ENCODE peak calls at places on chromosomes 2 and 18, in seven cellular contexts. K, M, L, Z, W, O and Q are unnamed samples.

GRCh38 chr2:18799397-18799796 is 210.0 kb upstream of the NT5C1B start:
- DNase-seq in W (no peak), L (no peak), K (no peak), Z (no peak), M (no peak), O (no peak), Q (no peak)

GRCh38 chr2:219701847-219702634 is 74.6 kb downstream of the SLC4A3 start:
- DNase-seq in O (no peak), L (no peak), K (peak; percentile 21), Z (no peak), W (no peak), M (no peak), Q (no peak)

GRCh38 chr2:172046080-172046678 is 39.1 kb upstream of the DLX1 start:
- DNase-seq in W (no peak), Z (no peak), L (no peak), M (no peak), K (peak; percentile 11), O (no peak), Q (no peak)

GRCh38 chr2:205024822-205025518 is 479.7 kb downstream of the PARD3B start:
- DNase-seq in M (no peak), O (no peak), L (no peak), Z (no peak), W (no peak), K (peak; percentile 86), Q (no peak)

GRCh38 chr2:38619458-38620164 is 16.9 kb upstream of the HNRNPLL start:
- DNase-seq in O (no peak), W (no peak), Z (no peak), M (no peak), L (no peak), K (no peak), Q (no peak)

GRCh38 chr2:112474844-112475486 is 7.0 kb upstream of the TTL start:
- DNase-seq in Z (no peak), K (no peak), L (no peak), M (no peak), O (no peak), W (no peak), Q (no peak)

GRCh38 chr2:149236413-149236812 is 94.0 kb upstream of the LYPD6 start:
- DNase-seq in W (no peak), Z (no peak), O (no peak), K (no peak), L (no peak), M (no peak), Q (no peak)

GRCh38 chr2:50769416-50769815 is 262.5 kb downstream of the NRXN1 start:
- DNase-seq in O (no peak), L (peak; percentile 29), Z (no peak), K (no peak), M (peak; percentile 100), W (no peak), Q (no peak)

GRCh38 chr2:20288941-20289340 is 61.7 kb downstream of the PUM2 start:
- DNase-seq in Z (no peak), L (no peak), M (no peak), W (no peak), O (no peak), K (peak; percentile 20), Q (no peak)

GRCh38 chr2:66684289-66684688 is 249.4 kb downstream of the MEIS1 start:
- DNase-seq in K (no peak), O (no peak), W (no peak), M (no peak), Z (no peak), L (no peak), Q (no peak)

GRCh38 chr2:44060990-44061389 is 65.2 kb upstream of the LRPPRC start:
- DNase-seq in Z (no peak), M (no peak), K (no peak), L (no peak), W (no peak), O (no peak), Q (no peak)

GRCh38 chr2:135151615-135152014 is 99.5 kb downstream of the RAB3GAP1 start:
- DNase-seq in W (no peak), O (no peak), M (no peak), Z (no peak), L (no peak), K (no peak), Q (no peak)

GRCh38 chr2:25684577-25684976 is 11.2 kb upstream of the DTNB start:
- DNase-seq in L (no peak), O (no peak), W (no peak), K (no peak), Z (no peak), M (peak; percentile 70), Q (no peak)

GRCh38 chr2:125185691-125186270 is 1160.7 kb downstream of the CNTNAP5 start:
- DNase-seq in Z (no peak), K (no peak), W (no peak), M (no peak), O (no peak), L (no peak), Q (no peak)

GRCh38 chr2:33242845-33243244 is 233.6 kb upstream of the RASGRP3 start:
- DNase-seq in O (no peak), K (peak; percentile 69), Z (no peak), M (no peak), L (no peak), W (no peak), Q (no peak)

GRCh38 chr2:41922177-41922576 is 125.6 kb upstream of the PKDCC start:
- DNase-seq in K (peak; percentile 68), W (no peak), O (no peak), M (no peak), Z (no peak), L (no peak), Q (no peak)

GRCh38 chr2:66660804-66661203 is 225.9 kb downstream of the MEIS1 start:
- DNase-seq in K (no peak), O (no peak), W (no peak), Z (no peak), M (no peak), L (no peak), Q (no peak)

GRCh38 chr18:54109131-54109683 is 115.3 kb downstream of the MBD2 start:
- DNase-seq in Z (no peak), O (no peak), K (no peak), W (no peak), M (no peak), L (no peak), Q (no peak)

GRCh38 chr18:36769611-36770314 is 59.0 kb downstream of the TPGS2 start:
- DNase-seq in M (no peak), O (no peak), K (peak; percentile 12), W (no peak), Z (no peak), L (peak; percentile 57), Q (no peak)

GRCh38 chr18:22214731-22215528 is 45.5 kb downstream of the GATA6 start:
- DNase-seq in O (no peak), Z (no peak), W (no peak), K (peak; percentile 72), M (no peak), L (no peak), Q (no peak)

GRCh38 chr2:26299488-26300092 is 46.4 kb upstream of the SELENOI start:
- DNase-seq in Z (no peak), L (peak; percentile 24), M (no peak), W (peak; percentile 64), O (no peak), K (peak; percentile 79), Q (no peak)

GRCh38 chr2:101330253-101330921 is 21.9 kb upstream of the RNF149 start:
- DNase-seq in O (no peak), L (peak; percentile 42), M (no peak), K (peak; percentile 40), W (peak; percentile 72), Z (no peak), Q (peak; percentile 85)

GRCh38 chr2:213995400-213996105 is 415.3 kb upstream of the VWC2L start:
- DNase-seq in K (peak; percentile 79), W (no peak), O (no peak), L (no peak), Z (no peak), M (no peak), Q (no peak)

GRCh38 chr2:165182029-165182428 is 21.8 kb downstream of the SCN3A start:
- DNase-seq in O (no peak), M (no peak), K (no peak), Z (no peak), L (no peak), W (no peak), Q (no peak)

GRCh38 chr2:201070966-201071304 is 536 bp downstream of the HYCC2 start:
- DNase-seq in W (no peak), K (peak; percentile 10), L (no peak), M (no peak), Z (no peak), O (no peak), Q (no peak)

GRCh38 chr18:8757598-8757997 is 52.2 kb downstream of the MTCL1 start:
- DNase-seq in L (no peak), O (no peak), M (no peak), Z (no peak), K (no peak), W (no peak), Q (no peak)

GRCh38 chr2:12835733-12836132 is 119.0 kb downstream of the TRIB2 start:
- DNase-seq in M (no peak), K (no peak), W (no peak), Z (no peak), L (no peak), O (no peak), Q (no peak)

GRCh38 chr2:240640939-240641338 is 15.7 kb downstream of the GPR35 start:
- DNase-seq in O (no peak), L (no peak), Z (no peak), K (peak; percentile 20), W (peak; percentile 63), M (no peak), Q (peak; percentile 65)

GRCh38 chr2:180677200-180677599 is 303.2 kb upstream of the UBE2E3 start:
- DNase-seq in L (no peak), O (no peak), M (no peak), Z (no peak), W (no peak), K (no peak), Q (no peak)

GRCh38 chr2:52194342-52194741 is 1162.4 kb upstream of the NRXN1 start:
- DNase-seq in L (no peak), O (no peak), M (no peak), W (no peak), K (no peak), Z (no peak), Q (no peak)

GRCh38 chr2:210667726-210668125 is 111.3 kb downstream of the CPS1 start:
- DNase-seq in O (no peak), K (no peak), Z (no peak), L (no peak), M (no peak), W (no peak), Q (no peak)

GRCh38 chr18:48539406-48540328 is 836 bp downstream of the CTIF start:
- DNase-seq in W (peak; percentile 73), Z (no peak), M (peak; percentile 57), O (peak; percentile 52), K (peak; percentile 51), L (peak; percentile 50), Q (peak; percentile 85)

GRCh38 chr2:44819061-44819460 is 122.4 kb upstream of the SIX3 start:
- DNase-seq in K (no peak), O (no peak), L (no peak), M (no peak), W (no peak), Z (no peak), Q (no peak)

GRCh38 chr18:28175930-28176673 is 828 bp downstream of the CDH2 start:
- DNase-seq in K (peak; percentile 40), L (peak; percentile 46), M (peak; percentile 75), Z (no peak), W (no peak), O (no peak), Q (no peak)

GRCh38 chr18:37246779-37247340 is 318.7 kb downstream of the CELF4 start:
- DNase-seq in Z (no peak), W (no peak), K (no peak), O (no peak), M (no peak), L (no peak), Q (no peak)

GRCh38 chr2:112259509-112260294 is 4.9 kb upstream of the ZC3H8 start:
- DNase-seq in K (peak; percentile 88), W (peak; percentile 91), L (peak; percentile 80), O (peak; percentile 84), Z (peak; percentile 62), M (peak; percentile 66), Q (peak; percentile 88)

GRCh38 chr2:29895296-29895695 is 26.1 kb downstream of the ALK start:
- DNase-seq in W (no peak), Z (no peak), O (no peak), L (no peak), K (no peak), M (no peak), Q (no peak)

GRCh38 chr2:226902041-226902972 is 66.5 kb downstream of the RHBDD1 start:
- DNase-seq in M (no peak), L (no peak), W (no peak), O (no peak), Z (no peak), K (peak; percentile 22), Q (no peak)